ENCODE peak calls at places on chromosome 11, in five cellular contexts. One of them, this sample, is unnamed.

GRCh38 chr11:111849631-111850030 is 21.8 kb downstream of the ALG9 start:
- DNase-seq in IMR-90: no peak
- DNase-seq in right atrium auricular region: no peak
- DNase-seq in pulmonary artery endothelial cell: no peak
- DNase-seq in activated CD4-positive, alpha-beta T cell treated with anti-CD3 and anti-CD28 coated beads for 1 hour: no peak
- DNase-seq in this sample: no peak

GRCh38 chr11:110891411-110891810 is 179.2 kb upstream of the ARHGAP20 start:
- DNase-seq in activated CD4-positive, alpha-beta T cell treated with anti-CD3 and anti-CD28 coated beads for 1 hour: no peak
- DNase-seq in pulmonary artery endothelial cell: no peak
- DNase-seq in IMR-90: peak; percentile 89
- DNase-seq in right atrium auricular region: no peak
- DNase-seq in this sample: no peak

GRCh38 chr11:106998126-106998525 is 20.1 kb downstream of the GUCY1A2 start:
- DNase-seq in IMR-90: peak; percentile 11
- DNase-seq in right atrium auricular region: no peak
- DNase-seq in activated CD4-positive, alpha-beta T cell treated with anti-CD3 and anti-CD28 coated beads for 1 hour: no peak
- DNase-seq in pulmonary artery endothelial cell: no peak
- DNase-seq in this sample: no peak

GRCh38 chr11:64376071-64376470 is 17.1 kb downstream of the RPS6KA4 start:
- DNase-seq in right atrium auricular region: no peak
- DNase-seq in pulmonary artery endothelial cell: no peak
- DNase-seq in IMR-90: no peak
- DNase-seq in activated CD4-positive, alpha-beta T cell treated with anti-CD3 and anti-CD28 coated beads for 1 hour: no peak
- DNase-seq in this sample: no peak

GRCh38 chr11:69664901-69665300 is 10.3 kb downstream of the LTO1 start:
- DNase-seq in IMR-90: no peak
- DNase-seq in right atrium auricular region: no peak
- DNase-seq in activated CD4-positive, alpha-beta T cell treated with anti-CD3 and anti-CD28 coated beads for 1 hour: no peak
- DNase-seq in pulmonary artery endothelial cell: no peak
- DNase-seq in this sample: no peak

GRCh38 chr11:72308226-72309073 is 64.5 kb upstream of the PHOX2A start:
- DNase-seq in IMR-90: peak; percentile 98
- DNase-seq in right atrium auricular region: no peak
- DNase-seq in pulmonary artery endothelial cell: peak; percentile 24
- DNase-seq in activated CD4-positive, alpha-beta T cell treated with anti-CD3 and anti-CD28 coated beads for 1 hour: no peak
- DNase-seq in this sample: peak; percentile 94

GRCh38 chr11:115676206-115676605 is 172.0 kb upstream of the CADM1 start:
- DNase-seq in activated CD4-positive, alpha-beta T cell treated with anti-CD3 and anti-CD28 coated beads for 1 hour: no peak
- DNase-seq in right atrium auricular region: no peak
- DNase-seq in pulmonary artery endothelial cell: no peak
- DNase-seq in IMR-90: no peak
- DNase-seq in this sample: no peak

GRCh38 chr11:65794570-65795510 is 8.0 kb downstream of the OVOL1 start:
- DNase-seq in pulmonary artery endothelial cell: no peak
- DNase-seq in IMR-90: no peak
- DNase-seq in right atrium auricular region: no peak
- DNase-seq in activated CD4-positive, alpha-beta T cell treated with anti-CD3 and anti-CD28 coated beads for 1 hour: no peak
- DNase-seq in this sample: no peak

This sample was measured in NCI-H2107.